ENCODE peak calls at places on chromosomes 4 and X, in five cellular contexts. One of them, this sample, is unnamed. For H3K4me1 and H3K27me3, the result is how much of the 10 kb centered on the place peaks cover.

GRCh38 chrX:68840256-68840655 is 11.4 kb downstream of the EFNB1 start:
- DNase-seq in endodermal cell: no peak
- DNase-seq in CD8-positive, alpha-beta T cell: no peak
- DNase-seq in sigmoid colon: peak
- DNase-seq in fibroblast of lung: no peak
- DNase-seq in this sample: no peak

GRCh38 chrX:107744868-107745267 is 30.7 kb downstream of the TSC22D3 start:
- DNase-seq in endodermal cell: no peak
- DNase-seq in CD8-positive, alpha-beta T cell: no peak
- DNase-seq in sigmoid colon: no peak
- DNase-seq in fibroblast of lung: no peak
- DNase-seq in this sample: no peak

GRCh38 chr4:110475881-110476818 is at the start of gene ENPEP:
- DNase-seq in endodermal cell: peak
- DNase-seq in CD8-positive, alpha-beta T cell: no peak
- DNase-seq in sigmoid colon: peak
- DNase-seq in fibroblast of lung: peak
- DNase-seq in this sample: no peak

GRCh38 chr4:37304612-37305011 is 60.1 kb downstream of the NWD2 start:
- DNase-seq in endodermal cell: no peak
- DNase-seq in CD8-positive, alpha-beta T cell: no peak
- DNase-seq in sigmoid colon: no peak
- DNase-seq in fibroblast of lung: no peak
- DNase-seq in this sample: no peak

GRCh38 chrX:71195959-71196727 is 26.9 kb upstream of the GJB1 start:
- DNase-seq in endodermal cell: peak
- DNase-seq in CD8-positive, alpha-beta T cell: peak
- DNase-seq in sigmoid colon: no peak
- DNase-seq in fibroblast of lung: no peak
- DNase-seq in this sample: no peak

GRCh38 chrX:113699939-113700338 is 859.3 kb upstream of the AMOT start:
- DNase-seq in endodermal cell: no peak
- DNase-seq in CD8-positive, alpha-beta T cell: no peak
- DNase-seq in sigmoid colon: no peak
- DNase-seq in fibroblast of lung: no peak
- DNase-seq in this sample: no peak

GRCh38 chr4:41693629-41694028 is 54.9 kb downstream of the PHOX2B start:
- DNase-seq in endodermal cell: no peak
- DNase-seq in CD8-positive, alpha-beta T cell: no peak
- DNase-seq in sigmoid colon: no peak
- DNase-seq in fibroblast of lung: peak
- DNase-seq in this sample: no peak

GRCh38 chr4:141131738-141132688 is 1.3 kb downstream of the RNF150 start:
- DNase-seq in endodermal cell: peak
- DNase-seq in CD8-positive, alpha-beta T cell: no peak
- DNase-seq in sigmoid colon: peak
- DNase-seq in fibroblast of lung: peak
- DNase-seq in this sample: no peak

GRCh38 chr4:139099366-139099982 is 77.5 kb downstream of the ELF2 start:
- DNase-seq in endodermal cell: peak
- DNase-seq in CD8-positive, alpha-beta T cell: peak
- DNase-seq in sigmoid colon: peak
- DNase-seq in fibroblast of lung: peak
- DNase-seq in this sample: peak

GRCh38 chr4:22237846-22238513 is 277.9 kb downstream of the ADGRA3 start:
- DNase-seq in endodermal cell: no peak
- DNase-seq in CD8-positive, alpha-beta T cell: no peak
- DNase-seq in sigmoid colon: no peak
- DNase-seq in fibroblast of lung: peak
- DNase-seq in this sample: no peak

GRCh38 chr4:165293927-165294649 is 33.4 kb upstream of the MSMO1 start:
- DNase-seq in endodermal cell: no peak
- DNase-seq in CD8-positive, alpha-beta T cell: no peak
- DNase-seq in sigmoid colon: no peak
- DNase-seq in fibroblast of lung: no peak
- DNase-seq in this sample: no peak

GRCh38 chrX:40952855-40953254 is 132.4 kb upstream of the USP9X start:
- DNase-seq in endodermal cell: no peak
- DNase-seq in CD8-positive, alpha-beta T cell: no peak
- DNase-seq in sigmoid colon: no peak
- DNase-seq in fibroblast of lung: peak
- DNase-seq in this sample: no peak

GRCh38 chrX:40912576-40912975 is 172.7 kb upstream of the USP9X start:
- DNase-seq in endodermal cell: no peak
- DNase-seq in CD8-positive, alpha-beta T cell: no peak
- DNase-seq in sigmoid colon: no peak
- DNase-seq in fibroblast of lung: no peak
- DNase-seq in this sample: no peak

GRCh38 chr4:184385705-184386141 is 88.6 kb downstream of the IRF2 start:
- DNase-seq in endodermal cell: peak
- DNase-seq in CD8-positive, alpha-beta T cell: no peak
- DNase-seq in sigmoid colon: peak
- DNase-seq in fibroblast of lung: no peak
- DNase-seq in this sample: no peak

GRCh38 chr4:122041312-122041711 is 89.5 kb upstream of the TRPC3 start:
- DNase-seq in endodermal cell: no peak
- DNase-seq in CD8-positive, alpha-beta T cell: no peak
- DNase-seq in sigmoid colon: no peak
- DNase-seq in fibroblast of lung: no peak
- DNase-seq in this sample: no peak

GRCh38 chr4:85780664-85781063 is 305.7 kb downstream of the ARHGAP24 start:
- DNase-seq in endodermal cell: no peak
- DNase-seq in CD8-positive, alpha-beta T cell: no peak
- DNase-seq in sigmoid colon: no peak
- DNase-seq in fibroblast of lung: no peak
- DNase-seq in this sample: no peak

GRCh38 chr4:183544109-183544508 is 39.3 kb downstream of the ING2 start:
- DNase-seq in endodermal cell: no peak
- DNase-seq in CD8-positive, alpha-beta T cell: no peak
- DNase-seq in sigmoid colon: no peak
- DNase-seq in fibroblast of lung: no peak
- DNase-seq in this sample: no peak

GRCh38 chr4:113169368-113169767 is 119.9 kb downstream of the ANK2 start:
- DNase-seq in endodermal cell: peak
- DNase-seq in CD8-positive, alpha-beta T cell: no peak
- DNase-seq in sigmoid colon: no peak
- DNase-seq in fibroblast of lung: no peak
- DNase-seq in this sample: no peak

GRCh38 chr4:121269001-121269400 is 104.9 kb upstream of the TNIP3 start:
- DNase-seq in endodermal cell: no peak
- DNase-seq in CD8-positive, alpha-beta T cell: no peak
- DNase-seq in sigmoid colon: no peak
- DNase-seq in fibroblast of lung: no peak
- DNase-seq in this sample: no peak

GRCh38 chr4:142917678-142918077 is 71.6 kb upstream of the INPP4B start:
- DNase-seq in endodermal cell: no peak
- DNase-seq in CD8-positive, alpha-beta T cell: no peak
- DNase-seq in sigmoid colon: no peak
- DNase-seq in fibroblast of lung: no peak
- DNase-seq in this sample: no peak

GRCh38 chr4:142909908-142910307 is 63.8 kb upstream of the INPP4B start:
- DNase-seq in endodermal cell: no peak
- DNase-seq in CD8-positive, alpha-beta T cell: no peak
- DNase-seq in sigmoid colon: no peak
- DNase-seq in fibroblast of lung: peak
- DNase-seq in this sample: no peak

GRCh38 chr4:142913034-142913433 is 66.9 kb upstream of the INPP4B start:
- DNase-seq in endodermal cell: no peak
- DNase-seq in CD8-positive, alpha-beta T cell: no peak
- DNase-seq in sigmoid colon: no peak
- DNase-seq in fibroblast of lung: no peak
- DNase-seq in this sample: no peak

GRCh38 chr4:142913461-142914030 is 67.4 kb upstream of the INPP4B start:
- DNase-seq in endodermal cell: peak
- DNase-seq in CD8-positive, alpha-beta T cell: no peak
- DNase-seq in sigmoid colon: no peak
- DNase-seq in fibroblast of lung: no peak
- DNase-seq in this sample: no peak
- H3K27ac ChIP-seq in endodermal cell: no peak
- H3K27ac ChIP-seq in CD8-positive, alpha-beta T cell: no peak
- H3K27ac ChIP-seq in sigmoid colon: peak
- H3K27ac ChIP-seq in fibroblast of lung: no peak
- H3K27ac ChIP-seq in this sample: no peak

DNA sequence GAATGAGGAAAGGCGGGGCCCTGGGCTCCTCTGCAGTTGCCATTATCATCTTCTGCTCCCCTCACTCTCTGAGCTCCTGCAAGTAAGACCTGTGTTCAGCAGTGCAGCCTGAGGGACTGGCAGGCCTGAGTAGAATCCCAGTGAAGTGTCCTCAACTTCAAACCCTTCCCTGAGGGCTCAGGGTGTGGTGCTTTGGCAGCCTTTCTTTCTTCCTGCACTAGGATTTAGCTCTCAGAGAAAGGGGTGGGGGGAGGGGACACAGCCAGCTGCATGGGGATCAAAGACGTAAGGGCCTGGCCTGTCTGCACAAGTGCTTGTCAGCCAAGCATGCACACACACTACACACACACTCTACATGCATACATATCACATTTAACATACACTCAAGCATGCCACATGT is 223.5 kb upstream of the RPL34 start:
- DNase-seq in endodermal cell: no peak
- DNase-seq in CD8-positive, alpha-beta T cell: no peak
- DNase-seq in sigmoid colon: no peak
- DNase-seq in fibroblast of lung: no peak
- DNase-seq in this sample: no peak
- H3K4me1 ChIP-seq in endodermal cell: under half
- H3K4me1 ChIP-seq in CD8-positive, alpha-beta T cell: under half
- H3K4me1 ChIP-seq in sigmoid colon: under half
- H3K4me1 ChIP-seq in fibroblast of lung: under half
- H3K4me1 ChIP-seq in this sample: under half

DNA sequence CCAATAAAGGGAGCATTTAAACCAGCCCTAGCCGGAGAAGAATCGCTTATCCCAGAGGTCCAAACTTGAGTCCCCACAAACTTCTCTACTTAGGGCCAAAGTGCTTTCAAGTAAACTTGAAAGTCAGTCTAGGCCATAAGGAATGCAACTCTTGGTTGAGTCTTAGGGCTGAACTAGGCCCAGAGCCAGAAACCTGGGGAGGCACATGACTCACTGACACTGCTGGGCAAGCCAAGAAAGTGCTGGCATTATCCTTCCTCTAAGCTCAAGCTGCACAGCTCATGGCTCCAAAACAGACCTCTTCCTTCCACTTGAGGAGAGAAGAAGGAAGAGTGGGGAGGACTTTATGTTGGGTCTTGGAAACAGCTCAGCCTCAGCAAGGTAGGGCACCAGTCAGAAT is 1257.3 kb upstream of the DIAPH2 start:
- DNase-seq in endodermal cell: no peak
- DNase-seq in CD8-positive, alpha-beta T cell: no peak
- DNase-seq in sigmoid colon: no peak
- DNase-seq in fibroblast of lung: no peak
- DNase-seq in this sample: no peak
- H3K27me3 ChIP-seq in endodermal cell: under half
- H3K27me3 ChIP-seq in CD8-positive, alpha-beta T cell: under half
- H3K27me3 ChIP-seq in sigmoid colon: under half
- H3K27me3 ChIP-seq in fibroblast of lung: under half
- H3K27me3 ChIP-seq in this sample: under half

DNA sequence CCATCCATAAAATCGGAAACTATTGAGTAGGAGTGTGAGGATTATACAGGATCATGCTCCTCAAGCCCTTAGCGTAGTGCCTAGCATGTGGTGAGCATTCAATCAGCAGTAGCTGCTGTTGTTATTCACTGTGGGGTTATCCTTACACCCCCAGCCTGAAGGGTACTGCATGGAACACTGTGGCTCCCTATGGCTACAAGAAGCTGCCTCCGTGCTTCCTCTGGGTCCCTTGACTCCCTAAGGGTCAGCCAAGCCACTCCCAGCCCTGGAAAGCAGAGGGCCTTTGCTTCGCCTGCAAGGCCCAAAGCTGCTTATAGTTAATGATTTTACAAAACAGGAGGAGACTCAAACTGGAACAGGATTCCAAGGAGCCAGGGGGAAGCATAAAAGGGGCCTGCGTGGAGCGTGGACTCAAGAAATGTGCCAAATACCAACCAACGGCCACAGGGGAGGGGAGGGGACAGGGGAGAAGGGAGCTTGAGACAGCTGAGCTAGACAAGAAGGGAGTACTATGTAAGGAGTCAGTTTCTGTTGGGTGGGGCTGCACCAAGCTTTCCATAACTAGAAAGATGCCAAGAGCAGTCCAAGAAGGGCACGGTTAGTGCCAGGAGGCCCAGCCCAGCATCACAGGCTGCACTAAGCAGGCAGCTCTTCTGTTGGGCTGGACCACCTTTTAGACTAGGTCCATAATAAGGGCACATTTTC is 15.9 kb downstream of the SEPTIN6 start:
- DNase-seq in endodermal cell: no peak
- DNase-seq in CD8-positive, alpha-beta T cell: no peak
- DNase-seq in sigmoid colon: no peak
- DNase-seq in fibroblast of lung: no peak
- DNase-seq in this sample: no peak
- H3K27ac ChIP-seq in endodermal cell: no peak
- H3K27ac ChIP-seq in CD8-positive, alpha-beta T cell: peak
- H3K27ac ChIP-seq in sigmoid colon: peak
- H3K27ac ChIP-seq in fibroblast of lung: no peak
- H3K27ac ChIP-seq in this sample: peak

DNA sequence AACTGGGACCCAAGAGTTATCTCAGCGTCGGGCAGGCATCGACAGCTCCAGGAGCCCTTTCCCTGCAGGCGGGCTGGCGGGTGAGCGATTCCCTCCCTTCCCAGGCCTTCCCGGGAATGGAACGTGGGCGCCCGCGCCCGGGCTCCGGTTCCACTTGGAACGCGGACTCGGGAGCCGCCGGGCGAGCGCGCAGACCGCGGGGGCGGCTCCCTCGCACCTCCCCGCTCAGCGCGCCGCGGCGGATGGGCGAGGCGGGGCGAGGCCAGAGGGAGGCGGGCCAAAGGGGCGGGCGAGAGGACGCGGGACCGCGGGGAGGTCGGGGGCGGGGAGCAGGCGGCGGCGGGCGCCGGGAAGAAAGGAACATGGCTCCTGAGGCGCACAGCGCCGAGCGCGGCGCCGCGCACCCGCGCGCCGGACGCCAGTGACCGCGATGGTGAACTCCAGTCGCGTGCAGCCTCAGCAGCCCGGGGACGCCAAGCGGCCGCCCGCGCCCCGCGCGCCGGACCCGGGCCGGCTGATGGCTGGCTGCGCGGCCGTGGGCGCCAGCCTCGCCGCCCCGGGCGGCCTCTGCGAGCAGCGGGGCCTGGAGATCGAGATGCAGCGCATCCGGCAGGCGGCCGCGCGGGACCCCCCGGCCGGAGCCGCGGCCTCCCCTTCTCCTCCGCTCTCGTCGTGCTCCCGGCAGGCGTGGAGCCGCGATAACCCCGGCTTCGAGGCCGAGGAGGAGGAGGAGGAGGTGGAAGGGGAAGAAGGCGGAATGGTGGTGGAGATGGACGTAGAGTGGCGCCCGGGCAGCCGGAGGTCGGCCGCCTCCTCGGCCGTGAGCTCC is at the start of gene PKD2:
- DNase-seq in endodermal cell: peak
- DNase-seq in CD8-positive, alpha-beta T cell: peak
- DNase-seq in sigmoid colon: peak
- DNase-seq in fibroblast of lung: peak
- DNase-seq in this sample: peak
- H3K4me1 ChIP-seq in endodermal cell: under half
- H3K4me1 ChIP-seq in CD8-positive, alpha-beta T cell: under half
- H3K4me1 ChIP-seq in sigmoid colon: half or more
- H3K4me1 ChIP-seq in fibroblast of lung: under half
- H3K4me1 ChIP-seq in this sample: under half